ENCODE peak calls at places on chromosomes 11 and 22, in six cellular contexts. V is NCI-H1417; Z is naive thymus-derived CD8-positive, alpha-beta T cell; O is Calu3; B is MV-4-11; U is M059J. X is an unnamed sample.

GRCh38 chr22:50114221-50114981 is 24.6 kb downstream of the MOV10L1 start:
- DNase-seq in O (no peak), U (peak), V (peak), Z (no peak), B (no peak), X (no peak)

GRCh38 chr22:50474711-50475651 is at the start of gene SBF1:
- DNase-seq in V (peak), O (peak), Z (peak), B (peak), U (peak), X (peak)

GRCh38 chr11:65448418-65449196 is 26.0 kb downstream of the NEAT1 start:
- DNase-seq in U (peak), Z (no peak), B (no peak), O (no peak), V (no peak), X (no peak)

GRCh38 chr22:33519140-33519973 is 400.9 kb downstream of the LARGE1 start:
- DNase-seq in U (peak), Z (no peak), O (peak), B (no peak), V (peak), X (no peak)

GRCh38 chr11:122897606-122898210 is 15.1 kb downstream of the JHY start:
- DNase-seq in B (no peak), Z (no peak), V (no peak), U (peak), O (no peak), X (no peak)

GRCh38 chr11:1573847-1574255 is 1.8 kb upstream of the DUSP8 start:
- DNase-seq in B (no peak), Z (no peak), V (peak), O (peak), U (peak), X (peak)

GRCh38 chr11:34638897-34639296 is 18.0 kb downstream of the EHF start:
- DNase-seq in O (no peak), B (no peak), U (no peak), Z (no peak), V (no peak), X (no peak)

GRCh38 chr11:77055056-77055680 is 11.6 kb upstream of the CAPN5 start:
- DNase-seq in O (no peak), V (no peak), B (no peak), U (peak), Z (no peak), X (no peak)

GRCh38 chr22:38843201-38843715 is 570 bp downstream of the NPTXR start:
- DNase-seq in Z (peak), B (peak), U (peak), V (peak), O (peak), X (peak)

GRCh38 chr22:17824452-17824851 is 50.2 kb upstream of the BID start:
- DNase-seq in U (no peak), Z (no peak), O (no peak), V (no peak), B (no peak), X (no peak)

GRCh38 chr22:46577361-46578249 is 40.2 kb upstream of the CELSR1 start:
- DNase-seq in B (no peak), V (no peak), O (no peak), U (no peak), Z (peak), X (peak)

GRCh38 chr11:109371444-109372176 is 50.4 kb upstream of the C11orf87 start:
- DNase-seq in V (no peak), U (peak), Z (no peak), O (no peak), B (peak), X (no peak)

GRCh38 chr22:24969588-24970301 is 17.2 kb downstream of the KIAA1671 start:
- DNase-seq in U (peak), V (no peak), Z (no peak), O (no peak), B (no peak), X (no peak)

GRCh38 chr11:64482588-64482987 is 108.4 kb upstream of the SLC22A12 start:
- DNase-seq in U (no peak), Z (no peak), V (no peak), B (no peak), O (no peak), X (no peak)

GRCh38 chr11:78946945-78947914 is 372.6 kb upstream of the NARS2 start:
- DNase-seq in O (peak), V (no peak), B (no peak), Z (no peak), U (no peak), X (no peak)

GRCh38 chr11:111312076-111312475 is 13.7 kb downstream of the POU2AF3 start:
- DNase-seq in O (no peak), Z (no peak), B (no peak), V (peak), U (no peak), X (no peak)

GRCh38 chr11:73237471-73238290 is 19.6 kb downstream of the P2RY2 start:
- DNase-seq in B (no peak), V (no peak), O (no peak), U (peak), Z (no peak), X (no peak)

GRCh38 chr11:2580061-2580421 is 119.8 kb downstream of the KCNQ1OT1 start:
- DNase-seq in V (no peak), U (no peak), O (no peak), B (no peak), Z (no peak), X (no peak)

GRCh38 chr11:8232849-8233606 is 30.6 kb downstream of the LMO1 start:
- DNase-seq in Z (no peak), B (peak), O (no peak), V (no peak), U (no peak), X (no peak)

GRCh38 chr11:134050541-134051383 is 18.1 kb upstream of the JAM3 start:
- DNase-seq in Z (peak), O (peak), U (peak), B (no peak), V (peak), X (peak)

GRCh38 chr11:67698247-67698646 is 23.8 kb upstream of the ALDH3B2 start:
- DNase-seq in O (no peak), U (no peak), V (no peak), B (no peak), Z (no peak), X (no peak)

GRCh38 chr22:39130892-39131855 is 21.3 kb downstream of the CBX7 start:
- DNase-seq in B (peak), Z (no peak), O (no peak), U (no peak), V (no peak), X (no peak)

GRCh38 chr22:38649841-38650522 is 6.2 kb downstream of the FAM227A start:
- DNase-seq in V (peak), U (no peak), O (peak), B (no peak), Z (no peak), X (no peak)

GRCh38 chr22:44659140-44659539 is 42.9 kb upstream of the PRR5 start:
- DNase-seq in V (no peak), U (no peak), O (no peak), Z (no peak), B (no peak), X (no peak)

GRCh38 chr11:689630-690029 is 5.4 kb downstream of the DEAF1 start:
- DNase-seq in B (no peak), Z (no peak), O (no peak), U (no peak), V (no peak), X (no peak)

GRCh38 chr22:42800731-42801536 is 56.1 kb downstream of the ARFGAP3 start:
- DNase-seq in O (no peak), B (no peak), V (peak), Z (no peak), U (no peak), X (no peak)

GRCh38 chr11:20873054-20873453 is 203.7 kb downstream of the NELL1 start:
- DNase-seq in V (peak), O (no peak), Z (no peak), B (no peak), U (peak), X (no peak)

GRCh38 chr11:12214751-12215150 is 104.4 kb downstream of the MICAL2 start:
- DNase-seq in Z (no peak), U (no peak), V (no peak), B (no peak), O (no peak), X (no peak)

GRCh38 chr11:27241316-27242122 is 121.5 kb downstream of the CCDC34 start:
- DNase-seq in Z (no peak), V (no peak), B (no peak), O (no peak), U (peak), X (no peak)

GRCh38 chr11:75778962-75779361 is 10.4 kb downstream of the DGAT2 start:
- DNase-seq in Z (no peak), O (no peak), B (no peak), U (no peak), V (no peak), X (no peak)

GRCh38 chr22:19913337-19913936 is 28.1 kb upstream of the COMT start:
- DNase-seq in O (no peak), B (no peak), U (no peak), Z (no peak), V (no peak), X (no peak)

GRCh38 chr11:94519478-94520084 is 7.3 kb downstream of the C11orf97 start:
- DNase-seq in O (no peak), U (peak), V (peak), Z (peak), B (peak), X (no peak)

GRCh38 chr11:129090056-129090455 is 102.1 kb downstream of the ARHGAP32 start:
- DNase-seq in U (no peak), B (no peak), V (no peak), Z (no peak), O (no peak), X (no peak)

GRCh38 chr11:99316761-99317475 is 296.2 kb downstream of the CNTN5 start:
- DNase-seq in V (no peak), U (peak), B (no peak), Z (no peak), O (no peak), X (no peak)

GRCh38 chr22:50545522-50546325 is at the start of gene KLHDC7B:
- DNase-seq in U (no peak), V (no peak), O (no peak), Z (no peak), B (no peak), X (no peak)

X was measured in naive thymus-derived CD4-positive, alpha-beta T cell.